ENCODE peak calls at places on chromosomes 16 and 17, in five cellular contexts. One of them, this sample, is unnamed.

GRCh38 chr17:82795615-82796014 is 43.8 kb downstream of the TBCD start:
- DNase-seq in fibroblast of mammary gland: no peak
- DNase-seq in K562: no peak
- DNase-seq in hypothalamus: no peak
- DNase-seq in thoracic aorta: no peak
- DNase-seq in this sample: no peak

GRCh38 chr17:80943346-80944145 is 48.1 kb upstream of the CHMP6 start:
- DNase-seq in fibroblast of mammary gland: no peak
- DNase-seq in K562: no peak
- DNase-seq in hypothalamus: no peak
- DNase-seq in thoracic aorta: no peak
- DNase-seq in this sample: no peak

GRCh38 chr17:17367931-17368330 is 64.8 kb downstream of the NT5M start:
- DNase-seq in fibroblast of mammary gland: peak
- DNase-seq in K562: no peak
- DNase-seq in hypothalamus: no peak
- DNase-seq in thoracic aorta: no peak
- DNase-seq in this sample: no peak

GRCh38 chr16:51624083-51624775 is 473.2 kb upstream of the SALL1 start:
- DNase-seq in fibroblast of mammary gland: peak
- DNase-seq in K562: no peak
- DNase-seq in hypothalamus: no peak
- DNase-seq in thoracic aorta: no peak
- DNase-seq in this sample: no peak

GRCh38 chr17:41521574-41522261 is 3.0 kb upstream of the KRT15 start:
- DNase-seq in fibroblast of mammary gland: peak
- DNase-seq in K562: peak
- DNase-seq in hypothalamus: no peak
- DNase-seq in thoracic aorta: no peak
- DNase-seq in this sample: peak

GRCh38 chr17:42853968-42854790 is 3.2 kb downstream of the AOC3 start:
- DNase-seq in fibroblast of mammary gland: no peak
- DNase-seq in K562: no peak
- DNase-seq in hypothalamus: no peak
- DNase-seq in thoracic aorta: no peak
- DNase-seq in this sample: no peak

GRCh38 chr17:40290629-40291296 is 3.1 kb downstream of the CDC6 start:
- DNase-seq in fibroblast of mammary gland: peak
- DNase-seq in K562: no peak
- DNase-seq in hypothalamus: no peak
- DNase-seq in thoracic aorta: no peak
- DNase-seq in this sample: no peak

GRCh38 chr17:51540151-51540550 is 279.8 kb downstream of the UTP18 start:
- DNase-seq in fibroblast of mammary gland: no peak
- DNase-seq in K562: no peak
- DNase-seq in hypothalamus: peak
- DNase-seq in thoracic aorta: no peak
- DNase-seq in this sample: no peak

This sample was measured in H54.